ENCODE peak calls at places on chromosome 2, in nine cellular contexts. S is small intestine; X is AG10803; K is upper lobe of right lung; I is fibroblast of mammary gland; U is effector memory CD4-positive, alpha-beta T cell; A is GM23338; C is tibial artery; N is neural progenitor cell. Q is an unnamed sample.

GRCh38 chr2:171798156-171798815 is 95.8 kb downstream of the SLC25A12 start:
- DNase-seq in S (peak), X (peak), K (no peak), I (peak), U (no peak), A (no peak), C (no peak), N (peak), Q (no peak)

GRCh38 chr2:177799531-177799930 is 273.0 kb downstream of the PDE11A start:
- DNase-seq in S (peak), X (peak), K (no peak), I (peak), U (no peak), A (peak), C (no peak), N (peak), Q (no peak)

GRCh38 chr2:141331127-141331526 is 799.7 kb downstream of the LRP1B start:
- DNase-seq in S (no peak), X (peak), K (no peak), I (peak), U (no peak), A (no peak), C (no peak), N (no peak), Q (no peak)

GRCh38 chr2:7089898-7090510 is 172.8 kb downstream of the RNF144A start:
- DNase-seq in S (no peak), X (no peak), K (no peak), I (no peak), U (no peak), A (peak), C (no peak), N (no peak), Q (no peak)

GRCh38 chr2:224085246-224085645 is 46.2 kb upstream of the SERPINE2 start:
- DNase-seq in S (no peak), X (peak), K (no peak), I (peak), U (no peak), A (no peak), C (no peak), N (no peak), Q (no peak)

GRCh38 chr2:146623771-146624170 is 1221.1 kb upstream of the ACVR2A start:
- DNase-seq in S (no peak), X (peak), K (no peak), I (peak), U (no peak), A (no peak), C (no peak), N (no peak), Q (no peak)

GRCh38 chr2:134132487-134132857 is 121.4 kb upstream of the MGAT5 start:
- DNase-seq in S (peak), X (no peak), K (no peak), I (no peak), U (no peak), A (no peak), C (no peak), N (no peak), Q (no peak)

GRCh38 chr2:143030127-143030526 is 99.1 kb upstream of the ARHGAP15 start:
- DNase-seq in S (no peak), X (no peak), K (no peak), I (no peak), U (no peak), A (no peak), C (no peak), N (no peak), Q (no peak)

GRCh38 chr2:241965931-241966412 is 96.4 kb downstream of the RTP5 start:
- DNase-seq in S (peak), X (peak), K (peak), I (peak), U (peak), A (no peak), C (peak), N (peak), Q (no peak)

GRCh38 chr2:231162036-231162345 is 36.4 kb upstream of the ARMC9 start:
- DNase-seq in S (no peak), X (peak), K (no peak), I (peak), U (no peak), A (no peak), C (no peak), N (no peak), Q (no peak)

GRCh38 chr2:69811018-69811417 is 18.4 kb upstream of the GMCL1 start:
- DNase-seq in S (no peak), X (no peak), K (no peak), I (no peak), U (no peak), A (no peak), C (no peak), N (no peak), Q (no peak)

GRCh38 chr2:174334781-174335604 is at the start of gene SP9:
- DNase-seq in S (no peak), X (peak), K (no peak), I (peak), U (no peak), A (peak), C (no peak), N (peak), Q (no peak)

GRCh38 chr2:219058541-219059374 is 2.0 kb downstream of the IHH start:
- DNase-seq in S (peak), X (no peak), K (peak), I (no peak), U (no peak), A (peak), C (peak), N (peak), Q (peak)

GRCh38 chr2:8639122-8639635 is 42.7 kb upstream of the ID2 start:
- DNase-seq in S (no peak), X (no peak), K (no peak), I (no peak), U (no peak), A (no peak), C (no peak), N (no peak), Q (no peak)

GRCh38 chr2:85843543-85843942 is 45.2 kb downstream of the ST3GAL5 start:
- DNase-seq in S (peak), X (no peak), K (no peak), I (peak), U (no peak), A (peak), C (no peak), N (peak), Q (no peak)

GRCh38 chr2:196798980-196799379 is 503 bp downstream of the GTF3C3 start:
- DNase-seq in S (peak), X (no peak), K (no peak), I (peak), U (no peak), A (no peak), C (no peak), N (peak), Q (no peak)

GRCh38 chr2:215425021-215425782 is 10.7 kb downstream of the FN1 start:
- DNase-seq in S (no peak), X (peak), K (no peak), I (peak), U (no peak), A (no peak), C (no peak), N (no peak), Q (no peak)

GRCh38 chr2:51620830-51621229 is 588.9 kb upstream of the NRXN1 start:
- DNase-seq in S (no peak), X (no peak), K (no peak), I (no peak), U (no peak), A (no peak), C (no peak), N (no peak), Q (no peak)

GRCh38 chr2:217279130-217279529 is 419.3 kb upstream of the TNP1 start:
- DNase-seq in S (no peak), X (peak), K (no peak), I (peak), U (no peak), A (no peak), C (no peak), N (no peak), Q (no peak)

GRCh38 chr2:587371-587960 is 89.7 kb downstream of the TMEM18 start:
- DNase-seq in S (no peak), X (no peak), K (no peak), I (no peak), U (no peak), A (no peak), C (no peak), N (no peak), Q (no peak)

GRCh38 chr2:229489016-229489415 is 217.9 kb upstream of the PID1 start:
- DNase-seq in S (no peak), X (peak), K (no peak), I (peak), U (no peak), A (no peak), C (no peak), N (no peak), Q (no peak)

GRCh38 chr2:12500899-12501298 is 215.8 kb upstream of the TRIB2 start:
- DNase-seq in S (no peak), X (no peak), K (no peak), I (no peak), U (no peak), A (no peak), C (no peak), N (no peak), Q (no peak)

GRCh38 chr2:239938651-239939486 is 86.3 kb downstream of the NDUFA10 start:
- DNase-seq in S (no peak), X (no peak), K (peak), I (no peak), U (no peak), A (no peak), C (peak), N (no peak), Q (peak)

GRCh38 chr2:112773091-112773490 is 8.7 kb upstream of the CKAP2L start:
- DNase-seq in S (no peak), X (no peak), K (no peak), I (no peak), U (no peak), A (no peak), C (no peak), N (no peak), Q (no peak)

GRCh38 chr2:191304939-191305875 is 60.0 kb downstream of the MYO1B start:
- DNase-seq in S (peak), X (peak), K (no peak), I (peak), U (no peak), A (no peak), C (peak), N (peak), Q (peak)

GRCh38 chr2:198127627-198128026 is 323.2 kb downstream of the PLCL1 start:
- DNase-seq in S (peak), X (peak), K (no peak), I (peak), U (peak), A (peak), C (no peak), N (peak), Q (peak)

GRCh38 chr2:208807756-208808155 is 401.2 kb downstream of the PTH2R start:
- DNase-seq in S (no peak), X (no peak), K (no peak), I (no peak), U (no peak), A (no peak), C (no peak), N (no peak), Q (no peak)

GRCh38 chr2:28643324-28643723 is 108.3 kb upstream of the PPP1CB start:
- DNase-seq in S (peak), X (no peak), K (no peak), I (no peak), U (no peak), A (no peak), C (no peak), N (no peak), Q (peak)

GRCh38 chr2:165435611-165436010 is 33.9 kb upstream of the CSRNP3 start:
- DNase-seq in S (no peak), X (no peak), K (no peak), I (no peak), U (no peak), A (peak), C (no peak), N (peak), Q (no peak)

GRCh38 chr2:178258916-178259315 is 64.6 kb downstream of the OSBPL6 start:
- DNase-seq in S (no peak), X (no peak), K (no peak), I (peak), U (no peak), A (no peak), C (no peak), N (no peak), Q (no peak)

GRCh38 chr2:36800381-36800780 is 103.9 kb downstream of the VIT start:
- DNase-seq in S (no peak), X (no peak), K (no peak), I (no peak), U (no peak), A (no peak), C (no peak), N (no peak), Q (no peak)

GRCh38 chr2:171957061-171957460 is 34.8 kb downstream of the HAT1 start:
- DNase-seq in S (peak), X (peak), K (no peak), I (peak), U (no peak), A (peak), C (no peak), N (peak), Q (no peak)

GRCh38 chr2:188449992-188450391 is 158.3 kb downstream of the GULP1 start:
- DNase-seq in S (no peak), X (no peak), K (no peak), I (peak), U (no peak), A (no peak), C (no peak), N (no peak), Q (no peak)
- H3K4me3 ChIP-seq in S (no peak), X (no peak), K (no peak), I (no peak), U (no peak), A (no peak), C (no peak), N (no peak), Q (no peak)

GRCh38 chr2:10407432-10407831 is 40.7 kb downstream of the ODC1 start:
- DNase-seq in S (no peak), X (no peak), K (no peak), I (no peak), U (no peak), A (no peak), C (no peak), N (no peak), Q (no peak)

GRCh38 chr2:10406491-10406890 is 41.6 kb downstream of the ODC1 start:
- DNase-seq in S (no peak), X (no peak), K (no peak), I (no peak), U (no peak), A (no peak), C (no peak), N (no peak), Q (no peak)

GRCh38 chr2:10404324-10405143 is 43.6 kb downstream of the ODC1 start:
- DNase-seq in S (no peak), X (peak), K (no peak), I (no peak), U (no peak), A (no peak), C (peak), N (peak), Q (no peak)

GRCh38 chr2:10406016-10406415 is 42.1 kb downstream of the ODC1 start:
- DNase-seq in S (no peak), X (peak), K (no peak), I (no peak), U (no peak), A (no peak), C (peak), N (no peak), Q (no peak)

GRCh38 chr2:10405441-10405840 is 42.7 kb downstream of the ODC1 start:
- DNase-seq in S (no peak), X (peak), K (peak), I (peak), U (no peak), A (no peak), C (peak), N (no peak), Q (no peak)
- H3K4me3 ChIP-seq in S (no peak), X (peak), K (no peak), I (no peak), U (no peak), A (no peak), C (peak), N (no peak), Q (no peak)

GRCh38 chr2:108593547-108594098 is 59.4 kb downstream of the LIMS1 start:
- DNase-seq in S (no peak), X (peak), K (no peak), I (peak), U (no peak), A (no peak), C (no peak), N (no peak), Q (no peak)

GRCh38 chr2:108591163-108591562 is 56.9 kb downstream of the LIMS1 start:
- DNase-seq in S (no peak), X (no peak), K (peak), I (no peak), U (no peak), A (no peak), C (no peak), N (no peak), Q (no peak)

GRCh38 chr2:108594982-108595464 is 60.8 kb downstream of the LIMS1 start:
- DNase-seq in S (no peak), X (peak), K (no peak), I (peak), U (no peak), A (no peak), C (no peak), N (no peak), Q (no peak)

GRCh38 chr2:108589786-108590185 is 55.5 kb downstream of the LIMS1 start:
- DNase-seq in S (no peak), X (no peak), K (no peak), I (no peak), U (no peak), A (no peak), C (no peak), N (no peak), Q (no peak)

GRCh38 chr2:108594132-108594981 is 60.1 kb downstream of the LIMS1 start:
- DNase-seq in S (no peak), X (peak), K (no peak), I (peak), U (no peak), A (no peak), C (no peak), N (no peak), Q (no peak)
- H3K4me3 ChIP-seq in S (no peak), X (peak), K (no peak), I (peak), U (no peak), A (no peak), C (no peak), N (no peak), Q (no peak)

DNA sequence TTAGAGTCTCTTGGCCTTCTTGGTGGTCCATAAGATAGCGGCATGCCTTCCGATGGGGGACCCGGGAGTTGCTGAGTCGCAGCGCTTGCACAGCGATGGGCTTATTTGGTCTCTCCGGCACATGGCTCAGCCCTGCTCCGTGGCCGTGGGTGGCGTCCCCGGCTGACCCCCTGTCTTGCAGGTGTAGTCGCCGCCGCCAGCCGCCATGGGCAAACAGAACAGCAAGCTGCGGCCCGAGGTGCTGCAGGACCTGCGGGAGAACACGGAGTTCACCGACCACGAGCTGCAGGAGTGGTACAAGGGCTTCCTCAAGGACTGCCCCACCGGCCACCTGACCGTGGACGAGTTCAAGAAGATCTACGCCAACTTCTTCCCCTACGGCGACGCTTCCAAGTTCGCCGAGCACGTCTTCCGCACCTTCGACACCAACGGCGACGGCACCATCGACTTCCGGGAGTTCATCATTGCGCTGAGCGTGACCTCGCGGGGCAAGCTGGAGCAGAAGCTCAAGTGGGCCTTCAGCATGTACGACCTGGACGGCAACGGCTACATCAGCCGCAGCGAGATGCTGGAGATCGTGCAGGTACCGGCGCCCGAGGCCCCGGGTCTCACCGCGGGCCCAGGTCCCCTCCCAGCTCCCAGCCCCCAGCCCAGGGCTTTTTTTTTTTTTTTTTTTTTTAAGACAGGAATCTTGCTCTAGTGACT is 28.4 kb downstream of the ODC1 start:
- DNase-seq in S (no peak), X (no peak), K (no peak), I (no peak), U (no peak), A (no peak), C (no peak), N (no peak), Q (no peak)
- H3K4me3 ChIP-seq in S (no peak), X (no peak), K (no peak), I (no peak), U (no peak), A (no peak), C (no peak), N (no peak), Q (no peak)

Q was measured in ovary.